ENCODE peak calls at places on chromosome 17, in nine cellular contexts. E, L, F, H, A, P, R, D and G are unnamed samples.

GRCh38 chr17:80785477-80786178 is 206.0 kb upstream of the CHMP6 start:
- DNase-seq in E (no peak), L (no peak), F (no peak), H (no peak), A (no peak), P (no peak), R (no peak), D (no peak), G (no peak)

GRCh38 chr17:66715076-66715675 is 119.7 kb upstream of the CACNG5 start:
- DNase-seq in E (no peak), L (no peak), F (no peak), H (no peak), A (no peak), P (peak), R (no peak), D (no peak), G (no peak)

GRCh38 chr17:20179031-20179430 is 169.9 kb downstream of the SPECC1 start:
- DNase-seq in E (no peak), L (no peak), F (no peak), H (no peak), A (no peak), P (no peak), R (no peak), D (no peak), G (no peak)

GRCh38 chr17:38315497-38315896 is 18.5 kb downstream of the MRPL45 start:
- DNase-seq in E (no peak), L (no peak), F (no peak), H (no peak), A (no peak), P (no peak), R (no peak), D (no peak), G (no peak)

GRCh38 chr17:2898255-2898926 is 102.2 kb downstream of the RAP1GAP2 start:
- DNase-seq in E (no peak), L (peak), F (no peak), H (no peak), A (no peak), P (peak), R (peak), D (no peak), G (no peak)

GRCh38 chr17:29176500-29177351 is 3.5 kb downstream of the MYO18A start:
- DNase-seq in E (peak), L (peak), F (peak), H (no peak), A (no peak), P (peak), R (peak), D (peak), G (peak)

GRCh38 chr17:61837175-61838051 is 25.9 kb downstream of the BRIP1 start:
- DNase-seq in E (peak), L (peak), F (peak), H (peak), A (peak), P (peak), R (peak), D (peak), G (peak)

GRCh38 chr17:6166492-6167179 is 96.5 kb downstream of the WSCD1 start:
- DNase-seq in E (no peak), L (no peak), F (no peak), H (no peak), A (no peak), P (no peak), R (no peak), D (no peak), G (no peak)

GRCh38 chr17:30092886-30093285 is 23.7 kb upstream of the NSRP1 start:
- DNase-seq in E (no peak), L (no peak), F (no peak), H (no peak), A (no peak), P (no peak), R (no peak), D (no peak), G (no peak)

GRCh38 chr17:67441052-67441738 is 64.1 kb downstream of the PITPNC1 start:
- DNase-seq in E (peak), L (no peak), F (peak), H (no peak), A (no peak), P (peak), R (peak), D (peak), G (peak)

GRCh38 chr17:29038511-29039300 is 4.2 kb upstream of the PIPOX start:
- DNase-seq in E (no peak), L (no peak), F (no peak), H (no peak), A (no peak), P (no peak), R (no peak), D (no peak), G (no peak)

GRCh38 chr17:17682293-17682736 is 1.1 kb downstream of the RAI1 start:
- DNase-seq in E (no peak), L (peak), F (peak), H (no peak), A (no peak), P (peak), R (peak), D (peak), G (peak)

GRCh38 chr17:49327835-49328784 is 33.9 kb downstream of the ZNF652 start:
- DNase-seq in E (no peak), L (no peak), F (no peak), H (no peak), A (peak), P (no peak), R (no peak), D (no peak), G (peak)

GRCh38 chr17:42337442-42337841 is 49.1 kb downstream of the STAT5A start:
- DNase-seq in E (peak), L (no peak), F (no peak), H (no peak), A (no peak), P (peak), R (no peak), D (peak), G (peak)

GRCh38 chr17:50304781-50305404 is 30.6 kb downstream of the TMEM92 start:
- DNase-seq in E (peak), L (peak), F (no peak), H (no peak), A (no peak), P (no peak), R (peak), D (peak), G (peak)

GRCh38 chr17:82160081-82160480 is 52.6 kb downstream of the CCDC57 start:
- DNase-seq in E (no peak), L (no peak), F (no peak), H (no peak), A (no peak), P (no peak), R (no peak), D (peak), G (no peak)

GRCh38 chr17:49486012-49486641 is 9.0 kb upstream of the NGFR start:
- DNase-seq in E (no peak), L (no peak), F (no peak), H (no peak), A (no peak), P (no peak), R (no peak), D (no peak), G (no peak)

GRCh38 chr17:6286239-6286638 is 148.7 kb downstream of the AIPL1 start:
- DNase-seq in E (no peak), L (no peak), F (no peak), H (no peak), A (no peak), P (no peak), R (no peak), D (no peak), G (no peak)

GRCh38 chr17:38925263-38925995 is at the start of gene LASP1NB:
- DNase-seq in E (peak), L (peak), F (no peak), H (no peak), A (no peak), P (no peak), R (no peak), D (no peak), G (peak)

GRCh38 chr17:14775761-14776492 is 475.0 kb downstream of the HS3ST3B1 start:
- DNase-seq in E (no peak), L (no peak), F (no peak), H (no peak), A (peak), P (no peak), R (no peak), D (no peak), G (peak)

GRCh38 chr17:48647103-48647963 is 21.2 kb upstream of the HOXB9 start:
- DNase-seq in E (peak), L (no peak), F (peak), H (no peak), A (no peak), P (peak), R (no peak), D (no peak), G (peak)

GRCh38 chr17:63997341-63998048 is 656 bp upstream of the PRR29 start:
- DNase-seq in E (no peak), L (no peak), F (no peak), H (no peak), A (no peak), P (no peak), R (no peak), D (no peak), G (no peak)

GRCh38 chr17:17809527-17810373 is 27.0 kb downstream of the SREBF1 start:
- DNase-seq in E (peak), L (no peak), F (no peak), H (no peak), A (no peak), P (no peak), R (peak), D (peak), G (peak)

GRCh38 chr17:28501421-28502284 is 4.5 kb upstream of the FOXN1 start:
- DNase-seq in E (no peak), L (no peak), F (no peak), H (no peak), A (no peak), P (peak), R (no peak), D (no peak), G (no peak)

GRCh38 chr17:16313159-16314090 is 39.8 kb downstream of the CENPV start:
- DNase-seq in E (no peak), L (no peak), F (no peak), H (no peak), A (peak), P (no peak), R (peak), D (peak), G (no peak)

GRCh38 chr17:62059394-62059793 is 5.7 kb downstream of the MED13 start:
- DNase-seq in E (no peak), L (no peak), F (no peak), H (no peak), A (no peak), P (no peak), R (no peak), D (no peak), G (no peak)

GRCh38 chr17:61647044-61647443 is 56.0 kb upstream of the NACA2 start:
- DNase-seq in E (peak), L (no peak), F (no peak), H (no peak), A (peak), P (no peak), R (no peak), D (peak), G (peak)

DNA sequence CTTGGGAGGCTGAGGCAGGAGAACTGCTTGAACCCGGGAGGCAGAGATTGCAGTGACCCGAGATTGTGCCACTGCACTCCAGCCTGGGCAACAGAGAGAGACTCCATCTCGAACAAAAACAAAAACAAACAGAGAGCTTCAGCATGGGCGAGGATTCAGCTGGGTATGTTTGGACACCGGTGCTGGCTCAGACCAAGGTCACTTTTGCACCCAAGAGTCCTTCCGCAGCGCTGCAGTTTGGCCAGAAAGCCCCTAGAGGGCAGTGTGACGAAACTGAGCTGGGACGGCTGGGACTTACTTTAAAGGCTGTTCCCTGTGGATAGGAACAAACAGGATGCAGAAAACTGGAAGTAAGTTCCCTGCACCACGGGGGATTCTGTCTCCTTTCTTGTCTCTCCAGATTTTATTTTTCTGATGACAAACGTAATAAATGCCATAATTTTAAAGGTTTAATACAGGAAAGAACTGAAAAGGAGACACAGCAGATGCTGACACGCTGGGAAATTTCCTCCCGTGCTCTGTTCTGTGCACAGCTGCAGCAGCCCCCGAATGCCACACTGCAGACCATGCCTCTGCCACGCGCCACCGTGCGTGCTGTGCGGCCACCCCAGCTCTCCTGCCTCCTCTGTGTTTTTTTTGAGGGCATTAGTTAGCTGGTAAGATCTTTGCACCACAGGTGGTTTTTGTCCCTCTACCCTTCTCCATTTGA is 25.2 kb upstream of the USP36 start:
- DNase-seq in E (peak), L (peak), F (peak), H (peak), A (peak), P (peak), R (peak), D (peak), G (peak)
- H3K4me3 ChIP-seq in E (no peak), L (no peak), F (no peak), H (no peak), A (no peak), P (no peak), R (no peak), D (peak), G (no peak)

GRCh38 chr17:45867171-45867570 is 22.5 kb downstream of the SPPL2C start:
- DNase-seq in E (no peak), L (no peak), F (no peak), H (no peak), A (no peak), P (no peak), R (no peak), D (no peak), G (no peak)
- TF ChIP-seq CTCF in E (no peak), L (no peak), F (no peak), H (no peak), A (no peak), P (no peak), R (no peak), D (no peak), G (no peak)

DNA sequence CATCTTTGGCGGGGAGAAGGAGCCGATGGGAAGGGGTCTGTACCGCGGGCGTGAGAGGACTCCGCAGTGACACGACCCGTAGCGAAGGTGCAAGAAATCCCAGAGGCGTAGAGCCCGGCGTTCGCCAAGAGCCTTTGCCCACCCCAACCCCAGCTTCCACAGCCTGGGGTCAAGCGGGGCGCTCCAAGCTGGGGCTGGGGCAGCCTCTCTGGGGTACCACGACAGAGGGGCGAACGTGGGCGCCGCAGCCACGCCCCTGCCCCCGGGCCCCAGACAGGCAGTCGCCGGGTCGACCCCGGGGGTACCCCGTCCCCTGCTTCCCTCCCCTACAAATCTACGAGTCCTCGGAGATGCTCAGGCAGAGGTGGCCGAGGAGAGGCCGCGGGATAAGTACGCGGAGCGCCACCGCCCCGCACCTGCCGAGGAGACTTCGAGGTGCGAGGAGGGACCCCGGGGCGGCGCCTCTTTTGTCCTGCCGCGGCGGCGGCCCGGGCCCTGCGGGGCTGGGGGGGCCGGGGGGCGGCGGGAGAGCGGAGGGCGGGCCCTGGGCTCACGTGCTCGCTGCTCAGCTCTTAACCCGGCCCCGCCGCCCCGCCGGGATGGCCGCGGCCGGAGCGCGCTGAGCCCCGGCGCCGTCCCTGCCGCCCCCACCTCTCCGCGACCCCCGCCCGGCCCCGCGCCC is at the start of gene ADAM11:
- DNase-seq in E (no peak), L (no peak), F (peak), H (no peak), A (no peak), P (no peak), R (no peak), D (no peak), G (no peak)
- H3K4me3 ChIP-seq in E (peak), L (peak), F (peak), H (peak), A (peak), P (no peak), R (no peak), D (peak), G (peak)

GRCh38 chr17:77281024-77281903 is 140.5 kb downstream of the SEC14L1 start:
- DNase-seq in E (peak), L (peak), F (peak), H (no peak), A (no peak), P (peak), R (peak), D (peak), G (no peak)
- TF ChIP-seq CTCF in E (no peak), L (no peak), F (peak), H (peak), A (no peak), P (no peak), R (no peak), D (no peak), G (no peak)

GRCh38 chr17:1373710-1374237 is 26.2 kb downstream of the YWHAE start:
- DNase-seq in E (no peak), L (no peak), F (no peak), H (no peak), A (no peak), P (no peak), R (no peak), D (no peak), G (no peak)
- H3K4me3 ChIP-seq in E (no peak), L (no peak), F (no peak), H (no peak), A (no peak), P (no peak), R (no peak), D (no peak), G (no peak)

GRCh38 chr17:83176272-83176955 is 97.0 kb downstream of the METRNL start:
- DNase-seq in E (no peak), L (no peak), F (no peak), H (no peak), A (no peak), P (no peak), R (no peak), D (no peak), G (no peak)

GRCh38 chr17:83175551-83176271 is 96.3 kb downstream of the METRNL start:
- DNase-seq in E (no peak), L (no peak), F (no peak), H (no peak), A (no peak), P (no peak), R (no peak), D (no peak), G (no peak)

GRCh38 chr17:83173180-83173996 is 94.0 kb downstream of the METRNL start:
- DNase-seq in E (no peak), L (no peak), F (no peak), H (no peak), A (no peak), P (no peak), R (no peak), D (no peak), G (no peak)

GRCh38 chr17:83173997-83174858 is 94.8 kb downstream of the METRNL start:
- DNase-seq in E (no peak), L (no peak), F (no peak), H (no peak), A (no peak), P (no peak), R (peak), D (peak), G (peak)

DNA sequence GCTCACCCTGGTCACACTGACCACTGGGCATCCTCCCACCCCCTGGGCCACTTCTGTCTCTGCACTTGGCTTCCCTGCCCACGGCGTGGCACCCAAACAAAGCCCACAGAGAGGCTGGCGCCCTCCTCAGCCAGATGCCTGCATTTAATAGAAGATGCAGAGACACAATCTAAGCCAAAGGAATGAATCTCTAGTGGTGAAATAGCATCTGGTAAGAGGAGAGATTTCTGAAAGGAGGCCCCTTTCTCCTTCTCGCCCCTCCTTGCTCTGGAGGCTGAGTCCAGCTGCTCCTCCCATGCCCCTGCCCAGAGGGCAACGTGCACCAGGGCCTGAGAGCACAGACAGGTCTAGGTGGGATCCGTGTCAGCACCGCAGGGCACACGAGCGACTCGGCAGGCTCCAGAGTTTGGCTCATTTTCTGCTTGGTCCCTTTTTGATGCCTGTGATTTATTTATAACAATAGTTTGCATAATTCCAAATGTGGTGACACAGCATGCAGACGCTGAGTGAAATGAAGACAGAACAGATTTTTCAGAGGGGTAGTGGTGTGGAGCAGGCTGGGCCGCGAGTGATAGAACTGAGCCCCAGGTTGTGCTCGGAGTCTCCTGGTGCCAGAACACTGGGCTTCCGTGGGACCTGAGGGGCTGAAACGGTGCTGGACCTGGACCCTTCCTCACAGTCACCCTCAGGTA is 95.6 kb downstream of the METRNL start:
- DNase-seq in E (no peak), L (no peak), F (no peak), H (no peak), A (no peak), P (no peak), R (no peak), D (no peak), G (no peak)
- TF ChIP-seq CTCF in E (no peak), L (no peak), F (peak), H (no peak), A (no peak), P (no peak), R (no peak), D (no peak), G (peak)